ENCODE peak calls at places on chromosomes 5 and 9, in four cellular contexts. Q is EL, X is memory B cell, U is cardiac fibroblast. H is an unnamed sample.

GRCh38 chr5:77262685-77263084 is 52.2 kb downstream of the PDE8B start:
- DNase-seq in Q (no peak), X (no peak), U (no peak), H (no peak)

GRCh38 chr9:94971378-94972131 is 245.1 kb downstream of the AOPEP start:
- DNase-seq in Q (no peak), X (no peak), U (no peak), H (no peak)

GRCh38 chr5:132813599-132814440 is 718 bp downstream of the SOWAHA start:
- DNase-seq in Q (peak), X (no peak), U (no peak), H (no peak)

GRCh38 chr9:98786750-98787510 is 9.4 kb downstream of the ANKS6 start:
- DNase-seq in Q (no peak), X (no peak), U (no peak), H (no peak)

GRCh38 chr9:107154291-107154690 is 128.8 kb upstream of the RAD23B start:
- DNase-seq in Q (no peak), X (no peak), U (no peak), H (no peak)

GRCh38 chr9:110571801-110572490 is 7.6 kb downstream of the SVEP1 start:
- DNase-seq in Q (peak), X (no peak), U (no peak), H (peak)

GRCh38 chr9:121242219-121242954 is 25.6 kb upstream of the GSN start:
- DNase-seq in Q (peak), X (no peak), U (peak), H (no peak)

GRCh38 chr5:10680876-10681481 is 80.1 kb downstream of the DAP start:
- DNase-seq in Q (no peak), X (no peak), U (no peak), H (no peak)

GRCh38 chr9:128470560-128470959 is 14.8 kb downstream of the ODF2 start:
- DNase-seq in Q (peak), X (no peak), U (peak), H (no peak)

GRCh38 chr9:114299286-114300152 is 23.4 kb upstream of the ORM1 start:
- DNase-seq in Q (no peak), X (no peak), U (no peak), H (no peak)

GRCh38 chr9:105608685-105609598 is 51.0 kb downstream of the FKTN start:
- DNase-seq in Q (peak), X (no peak), U (peak), H (peak)

GRCh38 chr9:127197186-127197860 is 67.3 kb upstream of the GARNL3 start:
- DNase-seq in Q (no peak), X (no peak), U (no peak), H (no peak)

GRCh38 chr5:179822059-179822432 is 1.3 kb downstream of the SQSTM1 start:
- DNase-seq in Q (no peak), X (no peak), U (no peak), H (no peak)

GRCh38 chr5:156019786-156020185 is 307.2 kb upstream of the SGCD start:
- DNase-seq in Q (no peak), X (no peak), U (no peak), H (no peak)

GRCh38 chr5:94021246-94021645 is 279.8 kb upstream of the POU5F2 start:
- DNase-seq in Q (peak), X (no peak), U (peak), H (peak)

GRCh38 chr5:141192110-141192725 is at the start of gene PCDHB10:
- DNase-seq in Q (peak), X (no peak), U (peak), H (peak)

GRCh38 chr9:124079176-124079925 is 67.8 kb downstream of the LHX2 start:
- DNase-seq in Q (peak), X (no peak), U (peak), H (peak)

GRCh38 chr9:72092820-72093219 is 32.4 kb upstream of the C9orf57 start:
- DNase-seq in Q (no peak), X (no peak), U (no peak), H (no peak)

GRCh38 chr5:54658014-54658413 is 140.5 kb downstream of the SNX18 start:
- DNase-seq in Q (peak), X (no peak), U (peak), H (peak)

GRCh38 chr9:94649100-94649855 is 10.0 kb upstream of the FBP1 start:
- DNase-seq in Q (peak), X (no peak), U (peak), H (peak)

GRCh38 chr9:128414461-128414860 is 6.2 kb upstream of the CERCAM start:
- DNase-seq in Q (no peak), X (no peak), U (no peak), H (no peak)

GRCh38 chr5:54547711-54548250 is 30.2 kb downstream of the SNX18 start:
- DNase-seq in Q (peak), X (no peak), U (peak), H (peak)

GRCh38 chr5:139482050-139482889 is at the start of gene STING1:
- DNase-seq in Q (peak), X (no peak), U (peak), H (peak)

GRCh38 chr9:123867034-123867433 is 62.9 kb downstream of the DENND1A start:
- DNase-seq in Q (no peak), X (no peak), U (peak), H (no peak)

GRCh38 chr5:172283862-172284274 is 304 bp upstream of the UBTD2 start:
- DNase-seq in Q (peak), X (peak), U (peak), H (peak)

GRCh38 chr9:126880947-126881332 is 20.5 kb downstream of the ZBTB34 start:
- DNase-seq in Q (no peak), X (no peak), U (no peak), H (no peak)

GRCh38 chr9:135075234-135076142 is 12.0 kb upstream of the OLFM1 start:
- DNase-seq in Q (no peak), X (no peak), U (peak), H (peak)

GRCh38 chr9:89879276-89879675 is 274.5 kb downstream of the GADD45G start:
- DNase-seq in Q (no peak), X (no peak), U (no peak), H (no peak)

H was measured in NCI-H226.